ENCODE peak calls at places on chromosomes 11 and 22, in six cellular contexts. O, X, U, D, K and F are unnamed samples.

GRCh38 chr22:31099386-31099785 is 8.0 kb downstream of the SELENOM start:
- DNase-seq in U (no peak), X (no peak), O (no peak), D (no peak), K (no peak), F (no peak)

GRCh38 chr22:19377565-19378361 is 53.8 kb downstream of the HIRA start:
- DNase-seq in U (no peak), O (no peak), K (no peak), D (no peak), X (no peak), F (no peak)

GRCh38 chr11:23359297-23359696 is 499.0 kb upstream of the CCDC179 start:
- DNase-seq in K (peak), D (peak), X (peak), U (peak), O (no peak), F (no peak)

GRCh38 chr11:126891556-126892217 is 108.9 kb downstream of the KIRREL3 start:
- DNase-seq in K (no peak), U (peak), X (no peak), D (no peak), O (no peak), F (no peak)

GRCh38 chr11:75553889-75554257 is 8.2 kb upstream of the SERPINH1 start:
- DNase-seq in D (no peak), O (no peak), U (no peak), K (no peak), X (no peak), F (no peak)

GRCh38 chr22:21632237-21632895 is at the start of gene CCDC116:
- DNase-seq in X (no peak), K (no peak), O (peak), U (no peak), D (no peak), F (no peak)

GRCh38 chr11:12286606-12287005 is 90.8 kb upstream of the PARVA start:
- DNase-seq in X (no peak), U (no peak), K (no peak), O (no peak), D (no peak), F (no peak)

GRCh38 chr22:49733631-49734030 is 94.0 kb downstream of the BRD1 start:
- DNase-seq in D (no peak), O (no peak), U (no peak), X (no peak), K (no peak), F (no peak)

GRCh38 chr11:121106812-121107211 is 5.8 kb downstream of the TECTA start:
- DNase-seq in K (no peak), D (no peak), O (no peak), X (no peak), U (no peak), F (no peak)

GRCh38 chr11:61160487-61161189 is 588 bp downstream of the VPS37C start:
- DNase-seq in D (peak), X (peak), O (no peak), U (no peak), K (no peak), F (no peak)

GRCh38 chr22:41094036-41094435 is 1.6 kb downstream of the EP300 start:
- DNase-seq in X (peak), K (no peak), D (peak), U (peak), O (peak), F (no peak)

GRCh38 chr11:45934580-45935318 is 12.3 kb downstream of the LARGE2 start:
- DNase-seq in K (peak), O (no peak), U (no peak), X (no peak), D (no peak), F (peak)

GRCh38 chr11:110505514-110506284 is 76.0 kb downstream of the FDX1 start:
- DNase-seq in K (no peak), X (no peak), O (no peak), U (no peak), D (no peak), F (no peak)

GRCh38 chr11:2569731-2570210 is 125.0 kb downstream of the KCNQ1 start:
- DNase-seq in U (no peak), O (no peak), D (no peak), X (no peak), K (peak), F (no peak)

GRCh38 chr11:67318239-67318555 is 14.9 kb downstream of the SSH3 start:
- DNase-seq in U (no peak), X (no peak), D (no peak), K (no peak), O (no peak), F (no peak)

GRCh38 chr22:47029244-47030001 is 267.0 kb downstream of the TBC1D22A start:
- DNase-seq in O (no peak), K (no peak), X (no peak), D (no peak), U (no peak), F (no peak)

GRCh38 chr11:121352301-121352891 is 59.8 kb downstream of the SC5D start:
- DNase-seq in D (no peak), K (no peak), O (no peak), X (no peak), U (no peak), F (peak)

GRCh38 chr11:28833670-28834069 is 725.5 kb downstream of the METTL15 start:
- DNase-seq in U (peak), X (peak), O (no peak), K (no peak), D (peak), F (no peak)

GRCh38 chr11:130671801-130672700 is 223.6 kb downstream of the ADAMTS15 start:
- DNase-seq in X (peak), O (peak), D (peak), U (peak), K (peak), F (no peak)

GRCh38 chr11:108558222-108558621 is 35.3 kb downstream of the EXPH5 start:
- DNase-seq in O (no peak), K (no peak), X (no peak), U (no peak), D (no peak), F (no peak)

GRCh38 chr11:13055200-13055599 is 46.1 kb downstream of the RASSF10 start:
- DNase-seq in X (no peak), K (no peak), O (no peak), D (no peak), U (no peak), F (no peak)

GRCh38 chr11:94563176-94563847 is 3.9 kb upstream of the PIWIL4 start:
- DNase-seq in D (peak), K (no peak), O (no peak), U (peak), X (peak), F (no peak)

GRCh38 chr11:126115253-126115540 is 52.5 kb upstream of the CDON start:
- DNase-seq in K (peak), U (no peak), D (no peak), X (peak), O (no peak), F (no peak)

GRCh38 chr11:45513806-45514340 is 151.5 kb downstream of the CHST1 start:
- DNase-seq in O (no peak), U (no peak), D (no peak), K (no peak), X (no peak), F (no peak)

GRCh38 chr11:34351051-34351450 is 6.8 kb downstream of the ABTB2 start:
- DNase-seq in X (no peak), D (no peak), O (no peak), U (no peak), K (no peak), F (no peak)

GRCh38 chr11:11290354-11290753 is 62.7 kb downstream of the CSNK2A3 start:
- DNase-seq in D (no peak), K (no peak), X (no peak), O (no peak), U (no peak), F (no peak)

GRCh38 chr22:29146101-29146560 is 59.6 kb upstream of the EMID1 start:
- DNase-seq in X (no peak), U (no peak), D (no peak), O (no peak), K (no peak), F (no peak)

GRCh38 chr11:92295175-92296137 is 70.8 kb downstream of the FAT3 start:
- DNase-seq in U (peak), K (no peak), X (peak), O (no peak), D (peak), F (no peak)

GRCh38 chr11:10455637-10456487 is 798 bp downstream of the AMPD3 start:
- DNase-seq in K (peak), X (peak), O (peak), D (peak), U (peak), F (no peak)

GRCh38 chr22:23673826-23674690 is 16.8 kb upstream of the RGL4 start:
- DNase-seq in X (no peak), U (no peak), D (no peak), O (no peak), K (no peak), F (no peak)

GRCh38 chr11:209275-210121 is 2.0 kb downstream of the RIC8A start:
- DNase-seq in D (peak), U (no peak), K (no peak), O (no peak), X (no peak), F (no peak)

GRCh38 chr11:88169881-88170280 is 5.4 kb downstream of the RAB38 start:
- DNase-seq in D (no peak), X (no peak), K (no peak), O (no peak), U (no peak), F (no peak)

GRCh38 chr22:37377927-37378326 is 49.4 kb downstream of the ELFN2 start:
- DNase-seq in K (no peak), D (no peak), U (no peak), O (no peak), X (no peak), F (no peak)

GRCh38 chr11:1908579-1908978 is 10.9 kb upstream of the TNNT3 start:
- DNase-seq in U (peak), K (no peak), X (peak), O (no peak), D (peak), F (no peak)

GRCh38 chr11:114094516-114094915 is 35.0 kb downstream of the ZBTB16 start:
- DNase-seq in U (no peak), O (no peak), X (no peak), D (no peak), K (no peak), F (no peak)

GRCh38 chr11:111565111-111565720 is 24.7 kb downstream of the LAYN start:
- DNase-seq in X (peak), O (peak), D (peak), U (peak), K (peak), F (peak)

GRCh38 chr11:103651341-103651998 is 385.0 kb upstream of the DDI1 start:
- DNase-seq in D (no peak), K (no peak), U (no peak), X (no peak), O (no peak), F (no peak)

GRCh38 chr11:5992604-5993251 is 5.9 kb upstream of the OR52L1 start:
- DNase-seq in K (no peak), U (peak), X (peak), D (peak), O (peak), F (no peak)
- TF ChIP-seq CTCF in K (no peak), U (peak), X (peak), D (peak), O (peak), F (peak)

DNA sequence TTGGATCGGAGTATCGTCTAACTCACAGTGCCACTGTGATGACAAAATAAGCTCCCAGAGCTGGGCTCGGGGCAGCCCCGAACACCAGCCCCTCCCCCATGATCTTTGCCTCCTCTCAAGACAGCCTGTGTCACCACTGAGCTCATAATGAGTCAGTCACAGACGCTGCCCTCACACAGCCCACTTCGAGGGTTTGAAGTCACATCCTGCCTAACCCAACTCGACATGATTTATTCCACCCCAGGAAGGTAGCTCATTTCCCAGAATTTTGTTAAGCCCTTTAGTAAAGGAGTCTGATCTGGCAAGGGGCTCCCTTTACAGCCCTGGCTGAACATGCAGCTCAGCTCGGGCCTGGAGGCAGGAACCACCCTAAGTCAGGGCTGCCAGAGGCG is 22.8 kb downstream of the MYH9 start:
- DNase-seq in X (peak), K (peak), U (peak), O (peak), D (peak), F (no peak)
- H3K4me3 ChIP-seq in X (no peak), K (no peak), U (no peak), O (no peak), D (no peak), F (no peak)

DNA sequence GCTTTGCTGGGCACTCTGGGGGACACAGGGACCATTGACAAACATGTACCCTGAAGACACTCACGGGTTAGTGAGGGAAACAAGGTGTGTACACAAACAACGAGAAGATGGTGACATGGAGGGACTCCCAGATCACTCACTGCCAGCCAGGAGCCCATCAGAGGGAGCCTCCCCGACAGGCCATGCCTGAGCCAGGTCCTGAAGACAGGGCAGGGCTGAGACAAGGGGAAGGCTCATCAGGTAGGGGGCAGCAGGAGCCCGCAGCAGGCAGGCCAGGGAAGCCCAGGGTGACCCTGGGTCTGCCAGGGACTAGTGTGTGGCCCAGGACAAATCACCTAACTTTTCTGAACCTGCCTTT is 127.9 kb downstream of the BUD13 start:
- DNase-seq in X (no peak), K (no peak), U (no peak), O (peak), D (no peak), F (no peak)
- TF ChIP-seq CTCF in X (no peak), K (no peak), U (no peak), O (peak), D (no peak), F (no peak)

GRCh38 chr22:25111579-25112517 is 87.8 kb upstream of the CRYBB3 start:
- DNase-seq in X (no peak), U (no peak), O (no peak), D (no peak), K (peak), F (peak)

GRCh38 chr22:25110596-25110845 is 89.1 kb upstream of the CRYBB3 start:
- DNase-seq in K (no peak), D (no peak), X (no peak), U (no peak), O (no peak), F (no peak)

GRCh38 chr22:25109878-25110595 is 89.6 kb upstream of the CRYBB3 start:
- DNase-seq in D (no peak), X (no peak), U (no peak), O (peak), K (peak), F (peak)

GRCh38 chr22:25112538-25113253 is 87.0 kb upstream of the CRYBB3 start:
- DNase-seq in D (no peak), K (peak), X (no peak), U (no peak), O (no peak), F (no peak)

GRCh38 chr22:25110846-25111578 is 88.6 kb upstream of the CRYBB3 start:
- DNase-seq in D (peak), O (peak), K (peak), U (peak), X (peak), F (peak)
- H3K4me3 ChIP-seq in D (peak), O (peak), K (peak), U (peak), X (peak), F (peak)

GRCh38 chr11:65847746-65848145 is 10.2 kb downstream of the CFL1 start:
- DNase-seq in U (no peak), O (no peak), K (no peak), D (no peak), X (no peak), F (no peak)

GRCh38 chr11:65849366-65849765 is 8.6 kb downstream of the CFL1 start:
- DNase-seq in X (no peak), D (no peak), K (no peak), U (no peak), O (no peak), F (no peak)

GRCh38 chr11:65842144-65842543 is 8.4 kb downstream of the SNX32 start:
- DNase-seq in O (no peak), D (no peak), U (no peak), K (no peak), X (no peak), F (no peak)

GRCh38 chr11:65843811-65844210 is 10.0 kb downstream of the SNX32 start:
- DNase-seq in X (no peak), K (no peak), U (no peak), D (no peak), O (peak), F (no peak)

DNA sequence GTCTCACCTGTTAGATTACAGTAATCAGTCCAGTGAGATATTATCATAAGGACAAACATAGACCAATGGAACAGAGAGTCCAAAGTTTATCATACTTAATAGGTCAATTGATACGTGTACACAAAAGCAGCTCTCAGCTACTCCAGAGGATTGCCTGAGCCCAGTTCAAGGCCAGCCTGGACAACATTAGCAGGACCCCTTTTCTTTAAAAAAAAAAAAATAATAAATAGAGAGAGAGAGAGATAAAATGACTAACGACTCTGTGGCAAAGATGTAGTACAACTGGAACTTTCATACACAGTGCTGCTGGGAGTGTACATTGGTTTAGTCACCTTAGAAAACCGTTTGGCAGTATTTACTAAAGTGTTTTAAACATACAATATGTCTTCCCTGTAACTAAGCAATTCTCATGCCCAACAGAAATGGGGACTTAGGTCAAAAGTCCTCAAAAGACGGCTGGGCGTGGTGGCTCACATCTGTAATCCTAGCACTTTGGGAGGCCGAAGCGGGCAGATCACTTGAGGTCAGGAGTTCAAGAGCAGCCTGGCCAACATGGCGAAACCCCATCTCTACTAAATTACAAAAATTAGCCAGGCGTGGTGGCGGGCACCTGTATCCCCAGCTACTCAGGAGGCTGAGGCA is 10.6 kb downstream of the SNX32 start:
- DNase-seq in D (no peak), O (no peak), U (no peak), X (no peak), K (no peak), F (no peak)
- TF ChIP-seq CTCF in D (no peak), O (no peak), U (no peak), X (no peak), K (no peak), F (no peak)